ENCODE peak calls at places on chromosomes 5 and 9, in ten cellular contexts. U, Y, J, Z, F, S, H, E, T and W are unnamed samples.

GRCh38 chr9:3794005-3794404 is 268.2 kb upstream of the RFX3 start:
- DNase-seq in Y (peak; percentile 15), S (no peak), Z (peak; percentile 36), H (peak; percentile 62), U (peak; percentile 12), T (no peak), F (peak; percentile 85), E (no peak), J (peak; percentile 64), W (peak; percentile 38)

GRCh38 chr9:130111805-130112204 is 58.1 kb downstream of the GPR107 start:
- DNase-seq in F (no peak), Z (no peak), E (peak; percentile 88), U (no peak), J (no peak), H (no peak), T (no peak), S (peak; percentile 61), Y (no peak), W (no peak)

GRCh38 chr5:33679791-33680190 is 212.0 kb downstream of the ADAMTS12 start:
- DNase-seq in J (peak; percentile 53), S (no peak), E (no peak), U (no peak), Z (no peak), T (no peak), H (peak; percentile 34), F (no peak), Y (peak; percentile 55), W (peak; percentile 27)

GRCh38 chr5:1793301-1793740 is 6.3 kb downstream of the MRPL36 start:
- DNase-seq in U (no peak), H (no peak), J (no peak), Y (peak; percentile 15), S (no peak), Z (no peak), E (peak; percentile 14), F (no peak), T (peak; percentile 89), W (peak; percentile 32)

GRCh38 chr9:72396247-72397091 is 31.5 kb upstream of the ZFAND5 start:
- DNase-seq in F (no peak), U (no peak), Z (no peak), H (peak; percentile 82), Y (peak; percentile 91), S (no peak), T (no peak), E (no peak), J (peak; percentile 7), W (peak; percentile 59)

GRCh38 chr5:14250094-14250777 is 107.1 kb downstream of the TRIO start:
- DNase-seq in U (peak; percentile 60), T (no peak), F (peak; percentile 85), S (peak; percentile 83), Z (peak; percentile 88), Y (peak; percentile 86), H (peak; percentile 72), J (peak; percentile 52), E (peak; percentile 93), W (peak; percentile 88)

GRCh38 chr9:33436445-33436844 is 10.9 kb downstream of the AQP3 start:
- DNase-seq in H (peak; percentile 40), U (no peak), S (peak; percentile 54), F (peak; percentile 11), J (no peak), Y (no peak), T (peak; percentile 30), Z (peak; percentile 84), E (no peak), W (no peak)

GRCh38 chr9:99437145-99437544 is 215.1 kb downstream of the SEC61B start:
- DNase-seq in S (no peak), H (no peak), E (no peak), J (no peak), Z (no peak), F (no peak), U (no peak), T (no peak), Y (no peak), W (no peak)

GRCh38 chr5:110401881-110402280 is 324.6 kb downstream of the TMEM232 start:
- DNase-seq in Y (no peak), J (peak; percentile 35), E (no peak), H (peak; percentile 44), F (no peak), S (no peak), T (no peak), U (no peak), Z (no peak), W (no peak)

GRCh38 chr5:77952811-77953210 is 176.7 kb upstream of the TBCA start:
- DNase-seq in H (no peak), S (no peak), J (no peak), T (no peak), Y (peak; percentile 54), F (no peak), Z (no peak), U (no peak), E (no peak), W (peak; percentile 32)

GRCh38 chr5:10323588-10324488 is 16.1 kb upstream of the CMBL start:
- DNase-seq in J (no peak), U (no peak), T (no peak), S (no peak), E (no peak), Y (peak; percentile 29), F (no peak), H (peak; percentile 71), Z (peak; percentile 16), W (peak; percentile 50)

GRCh38 chr9:104772707-104773106 is 8.8 kb downstream of the NIPSNAP3B start:
- DNase-seq in Z (no peak), Y (no peak), J (no peak), T (no peak), S (no peak), F (no peak), U (no peak), H (peak; percentile 27), E (no peak), W (no peak)

GRCh38 chr9:104774831-104775573 is 11.1 kb downstream of the NIPSNAP3B start:
- DNase-seq in S (no peak), Y (no peak), F (no peak), H (no peak), T (no peak), Z (no peak), E (no peak), J (no peak), U (no peak), W (no peak)

GRCh38 chr9:104775574-104775936 is 11.6 kb downstream of the NIPSNAP3B start:
- DNase-seq in J (no peak), H (no peak), S (no peak), T (no peak), Y (no peak), Z (no peak), F (no peak), U (no peak), E (no peak), W (no peak)

GRCh38 chr9:104773118-104773517 is 9.2 kb downstream of the NIPSNAP3B start:
- DNase-seq in Z (no peak), S (no peak), J (no peak), U (no peak), Y (no peak), F (no peak), H (no peak), T (no peak), E (no peak), W (no peak)

DNA sequence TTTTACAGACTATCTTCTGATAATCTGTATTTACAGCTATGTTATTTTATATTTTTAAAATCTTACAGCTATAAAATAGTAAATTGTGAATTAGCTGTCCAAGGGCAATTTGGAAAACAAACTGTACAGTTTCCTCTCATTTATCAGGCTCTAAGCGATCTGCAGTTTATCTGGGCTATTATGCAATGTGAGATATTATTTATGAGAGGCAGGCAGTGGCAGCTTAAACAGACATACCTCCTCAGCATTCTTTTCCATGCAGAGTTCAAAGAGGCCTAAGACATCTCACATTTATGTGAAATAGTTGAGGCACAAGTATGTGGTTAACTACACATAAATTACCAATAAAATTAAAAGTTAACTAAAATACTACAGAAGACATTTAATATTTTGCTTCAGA is 10.2 kb downstream of the NIPSNAP3B start:
- DNase-seq in H (no peak), F (no peak), Z (no peak), Y (no peak), J (no peak), S (no peak), E (no peak), U (no peak), T (no peak), W (no peak)
- H3K4me3 ChIP-seq in H (no peak overlapping the region), F (no peak overlapping the region), Z (no peak overlapping the region), Y (no peak overlapping the region), J (no peak overlapping the region), S (no peak overlapping the region), E (no peak overlapping the region), U (no peak overlapping the region), T (no peak overlapping the region), W (no peak overlapping the region)

GRCh38 chr5:107565791-107566536 is 104.8 kb downstream of the EFNA5 start:
- DNase-seq in T (no peak), Z (no peak), J (no peak), Y (no peak), E (no peak), S (no peak), U (no peak), H (no peak), F (peak; percentile 64), W (no peak)

GRCh38 chr5:107567901-107568671 is 102.7 kb downstream of the EFNA5 start:
- DNase-seq in Z (peak; percentile 49), Y (no peak), U (no peak), S (no peak), F (peak; percentile 44), E (no peak), H (no peak), J (no peak), T (no peak), W (no peak)

GRCh38 chr5:107564896-107565295 is 105.8 kb downstream of the EFNA5 start:
- DNase-seq in U (peak; percentile 90), S (no peak), H (peak; percentile 90), E (no peak), T (no peak), J (no peak), Y (no peak), F (no peak), Z (no peak), W (peak; percentile 83)

GRCh38 chr5:107563957-107564544 is 106.7 kb downstream of the EFNA5 start:
- DNase-seq in T (no peak), S (no peak), E (no peak), J (no peak), Z (peak; percentile 57), Y (no peak), H (peak; percentile 53), U (no peak), F (no peak), W (no peak)

GRCh38 chr5:107566537-107566875 is 104.2 kb downstream of the EFNA5 start:
- DNase-seq in S (no peak), Z (no peak), U (no peak), Y (no peak), J (no peak), F (no peak), T (no peak), E (no peak), H (no peak), W (no peak)
- H3K4me3 ChIP-seq in S (no peak overlapping the region), Z (no peak overlapping the region), U (no peak overlapping the region), Y (no peak overlapping the region), J (no peak overlapping the region), F (peak overlapping the region; percentile 2), T (no peak overlapping the region), E (no peak overlapping the region), H (no peak overlapping the region), W (no peak overlapping the region)

GRCh38 chr9:136670571-136671253 is 8.0 kb downstream of the EGFL7 start:
- DNase-seq in Y (no peak), Z (no peak), E (no peak), F (no peak), H (no peak), T (no peak), J (no peak), U (no peak), S (peak; percentile 63), W (no peak)
- H3K4me3 ChIP-seq in Y (no peak overlapping the region), Z (no peak overlapping the region), E (no peak overlapping the region), F (no peak overlapping the region), H (no peak overlapping the region), T (no peak overlapping the region), J (no peak overlapping the region), U (no peak overlapping the region), S (no peak overlapping the region), W (no peak overlapping the region)

GRCh38 chr5:93359296-93359957 is 221.6 kb downstream of the NR2F1-AS1 start:
- DNase-seq in J (peak; percentile 84), E (no peak), Y (peak; percentile 91), S (no peak), F (no peak), T (peak; percentile 23), H (peak; percentile 82), U (peak; percentile 23), Z (peak; percentile 10), W (peak; percentile 82)
- H3K4me3 ChIP-seq in J (peak overlapping the region; percentile 11), E (no peak overlapping the region), Y (no peak overlapping the region), S (no peak overlapping the region), F (no peak overlapping the region), T (no peak overlapping the region), H (no peak overlapping the region), U (no peak overlapping the region), Z (no peak overlapping the region), W (no peak overlapping the region)